ENCODE peak calls at places on chromosome 11, in five cellular contexts. P is Caco-2, F is fibroblast of the aortic adventitia, B is right atrium auricular region, D is tibial artery. S is an unnamed sample.

GRCh38 chr11:77999446-77999845 is 5.0 kb upstream of the INTS4 start:
- DNase-seq in F (no peak), D (no peak), B (no peak), P (no peak), S (no peak)

GRCh38 chr11:28808771-28809170 is 700.6 kb downstream of the METTL15 start:
- DNase-seq in B (no peak), D (no peak), P (no peak), F (no peak), S (no peak)

GRCh38 chr11:118319031-118319814 is 14.7 kb downstream of the CD3E start:
- DNase-seq in B (no peak), F (no peak), P (peak), D (no peak), S (no peak)

GRCh38 chr11:30990625-30991348 is 378.8 kb downstream of the DCDC1 start:
- DNase-seq in B (no peak), D (no peak), P (no peak), F (no peak), S (peak)

GRCh38 chr11:130314184-130314748 is 451 bp downstream of the ZBTB44 start:
- DNase-seq in P (peak), B (no peak), D (peak), F (peak), S (no peak)

GRCh38 chr11:119472186-119472855 is 49.3 kb upstream of the THY1 start:
- DNase-seq in P (peak), D (no peak), B (no peak), F (peak), S (no peak)

GRCh38 chr11:83611616-83612015 is 325.4 kb upstream of the CCDC90B start:
- DNase-seq in D (no peak), B (no peak), F (no peak), P (no peak), S (no peak)

GRCh38 chr11:118634435-118635236 is 27.2 kb downstream of the PHLDB1 start:
- DNase-seq in D (peak), F (peak), B (no peak), P (no peak), S (no peak)

GRCh38 chr11:61004841-61005240 is 33.4 kb downstream of the CD6 start:
- DNase-seq in D (no peak), F (no peak), P (no peak), B (no peak), S (no peak)

GRCh38 chr11:130769782-130770565 is 146.3 kb downstream of the SNX19 start:
- DNase-seq in D (no peak), P (no peak), B (no peak), F (no peak), S (peak)

GRCh38 chr11:88103337-88104206 is 71.7 kb downstream of the RAB38 start:
- DNase-seq in D (no peak), P (peak), B (no peak), F (peak), S (peak)

GRCh38 chr11:36258730-36259360 is 30.4 kb downstream of the COMMD9 start:
- DNase-seq in D (peak), P (peak), F (peak), B (peak), S (no peak)
- TF ChIP-seq CTCF in D (peak), P (peak), F (peak), B (peak), S (peak)

DNA sequence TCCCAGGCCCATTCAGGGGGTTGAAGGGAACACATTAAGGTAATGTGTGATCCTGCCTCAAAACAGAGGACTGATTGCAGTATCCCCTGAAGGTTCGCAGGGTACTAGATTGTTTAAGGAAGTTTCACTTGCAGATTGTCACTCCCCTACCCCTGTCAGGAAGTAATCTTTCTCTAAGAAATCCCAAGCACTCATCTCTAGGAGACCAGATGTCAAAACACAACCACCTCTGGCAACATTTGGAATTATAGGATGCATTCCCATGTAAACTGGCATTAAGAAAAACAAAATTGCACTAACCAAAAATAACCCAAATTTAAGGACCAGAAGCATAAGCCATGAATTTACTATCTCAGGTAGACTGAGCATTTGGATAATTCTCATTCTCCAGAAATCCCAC is 1.6 kb downstream of the MRPL17 start:
- DNase-seq in B (no peak), P (no peak), F (no peak), D (no peak), S (no peak)
- H3K4me3 ChIP-seq in B (no peak), P (no peak), F (peak), D (no peak), S (peak)

DNA sequence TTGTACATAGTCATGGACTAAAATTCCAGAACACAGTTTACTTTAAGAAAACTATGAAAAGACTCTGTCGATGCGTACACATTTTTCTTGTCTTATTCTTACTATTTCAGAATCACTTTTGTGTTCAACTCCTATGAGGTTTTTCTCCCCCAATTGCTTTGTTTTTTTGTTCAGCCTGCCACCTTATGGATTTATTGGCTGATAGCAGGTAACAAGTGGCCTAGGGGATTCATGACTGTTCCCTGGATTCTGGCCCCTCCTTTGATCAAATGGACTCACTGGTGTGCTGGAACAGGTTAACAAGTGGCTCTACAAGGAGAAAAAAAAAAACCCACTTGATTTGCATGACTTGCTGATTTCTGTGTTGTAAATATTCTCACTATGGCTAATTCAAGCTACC is 10.6 kb downstream of the MMP20 start:
- DNase-seq in B (no peak), P (no peak), D (no peak), F (no peak), S (no peak)
- TF ChIP-seq CTCF in B (no peak), P (peak), D (no peak), F (peak), S (peak)

GRCh38 chr11:67441082-67441683 is 2.1 kb downstream of the CORO1B start:
- DNase-seq in B (no peak), P (no peak), F (no peak), D (no peak), S (no peak)
- H3K4me3 ChIP-seq in B (no peak), P (no peak), F (no peak), D (no peak), S (no peak)

DNA sequence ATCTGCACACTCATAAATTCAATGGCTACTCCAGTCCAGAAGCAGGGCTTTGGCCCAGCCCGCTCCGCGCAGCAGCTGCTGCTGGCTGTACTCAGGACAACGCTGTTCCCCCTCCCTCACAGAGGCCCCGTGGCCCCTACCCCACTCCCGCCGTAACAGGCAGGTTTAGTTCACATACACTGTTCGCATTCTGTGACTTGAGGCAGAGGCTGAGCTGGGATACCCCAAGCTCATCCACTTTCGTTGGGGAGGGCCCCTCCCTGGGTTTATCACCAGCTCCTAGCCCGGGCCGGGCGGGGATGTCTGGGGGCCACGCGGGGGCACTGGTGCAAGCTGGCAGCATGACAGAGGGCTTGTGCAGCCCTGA is 52.4 kb downstream of the SYT13 start:
- DNase-seq in F (no peak), D (peak), P (no peak), B (no peak), S (no peak)
- TF ChIP-seq CTCF in F (no peak), D (no peak), P (no peak), B (peak), S (no peak)

GRCh38 chr11:86637976-86638375 is 34.4 kb downstream of the ME3 start:
- DNase-seq in P (no peak), B (no peak), F (no peak), D (no peak), S (no peak)
- H3K4me3 ChIP-seq in P (no peak), B (no peak), F (no peak), D (no peak), S (no peak)

GRCh38 chr11:13535819-13536218 is 40.0 kb upstream of the PTH start:
- DNase-seq in P (no peak), D (no peak), F (no peak), B (no peak), S (peak)
- TF ChIP-seq CTCF in P (peak), D (no peak), F (no peak), B (no peak), S (peak)

DNA sequence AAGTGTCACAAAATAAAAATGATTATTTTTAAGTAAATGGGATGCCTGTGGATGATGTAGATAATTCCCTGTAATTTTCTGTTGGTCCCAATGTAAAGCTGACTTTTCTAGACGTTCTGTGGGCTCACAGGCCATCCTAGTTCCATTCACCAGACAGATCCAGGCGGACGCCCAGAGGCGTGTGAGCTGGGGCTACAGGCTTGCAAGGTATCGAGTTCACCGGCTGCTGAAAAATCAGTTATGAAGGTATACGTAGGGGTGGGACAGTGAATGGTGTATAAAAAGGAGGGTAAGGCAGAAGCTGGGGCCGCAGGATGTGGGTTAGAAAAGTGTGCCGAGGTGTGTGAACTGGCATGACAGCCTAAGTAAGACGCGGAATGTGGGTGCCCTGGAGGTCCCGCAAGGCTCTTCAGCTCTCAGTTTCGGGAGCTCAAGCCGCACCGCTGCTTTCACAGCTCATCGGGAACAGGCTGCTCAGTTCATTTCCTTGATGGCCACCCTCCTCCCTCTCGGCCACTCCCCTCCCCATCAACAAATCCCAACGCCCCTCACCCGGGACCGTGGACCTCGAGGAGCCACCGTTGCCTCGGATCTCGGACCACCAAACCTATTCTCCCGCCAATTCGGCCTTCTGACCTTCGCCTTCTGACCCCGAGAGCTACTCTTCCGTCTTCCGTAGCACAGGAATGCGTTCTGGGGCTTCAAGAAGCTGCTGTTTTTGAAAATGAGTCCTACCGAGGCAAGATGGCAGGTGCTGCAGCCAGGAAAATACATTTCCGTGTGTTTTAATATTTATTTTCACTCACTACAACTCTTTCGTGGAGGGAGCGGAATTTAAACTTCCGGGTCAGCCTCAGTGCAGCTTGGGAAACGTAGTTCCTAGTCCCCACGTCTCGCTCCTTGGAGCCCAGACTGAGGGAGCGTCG is at the start of gene XNDC1N:
- DNase-seq in F (peak), P (peak), D (peak), B (peak), S (peak)
- H3K4me3 ChIP-seq in F (peak), P (peak), D (peak), B (peak), S (peak)

S was measured in LNCaP clone FGC.